ENCODE peak calls at places on chromosomes 6 and 20, in ten cellular contexts. T is transverse colon, D is HepG2, J is H1, R is tibial nerve, M is SK-N-SH, S is ovary, W is GM12878, C is suprapubic skin, I is upper lobe of left lung. G is an unnamed sample.

GRCh38 chr6:94213176-94213575 is 793.8 kb upstream of the EPHA7 start:
- DNase-seq in C (no peak), M (no peak), W (no peak), I (no peak), J (no peak), T (no peak), D (no peak), S (no peak), R (no peak), G (no peak)

GRCh38 chr20:32470025-32470861 is 112.1 kb downstream of the ASXL1 start:
- DNase-seq in I (peak; percentile 72), W (no peak), S (peak; percentile 52), R (no peak), M (peak; percentile 75), C (no peak), J (no peak), T (peak; percentile 53), D (peak; percentile 71), G (no peak)

GRCh38 chr6:150204705-150205472 is 62.0 kb downstream of the PPP1R14C start:
- DNase-seq in R (no peak), T (no peak), M (no peak), S (no peak), D (no peak), C (no peak), J (no peak), W (no peak), I (peak; percentile 45), G (no peak)

GRCh38 chr20:43666376-43667328 is at the start of gene MYBL2:
- DNase-seq in W (no peak), I (peak; percentile 48), M (peak; percentile 94), D (peak; percentile 70), J (peak; percentile 29), R (no peak), S (peak; percentile 53), T (peak; percentile 67), C (no peak), G (peak; percentile 66)

GRCh38 chr20:63958964-63959698 is 2.9 kb upstream of the UCKL1 start:
- DNase-seq in C (no peak), I (no peak), R (no peak), T (no peak), D (no peak), M (no peak), J (no peak), W (no peak), S (no peak), G (no peak)

GRCh38 chr6:27237089-27237723 is 10.3 kb upstream of the PRSS16 start:
- DNase-seq in D (peak; percentile 27), W (no peak), M (no peak), S (peak; percentile 44), J (no peak), I (no peak), T (no peak), R (no peak), C (no peak), G (no peak)

GRCh38 chr6:158939255-158940170 is 60.5 kb downstream of the RSPH3 start:
- DNase-seq in M (no peak), W (peak; percentile 1), J (no peak), S (no peak), D (no peak), I (no peak), R (no peak), C (no peak), T (peak; percentile 47), G (no peak)

GRCh38 chr6:157229219-157229607 is 94.1 kb downstream of the TMEM242 start:
- DNase-seq in T (no peak), M (peak; percentile 60), I (no peak), W (no peak), D (no peak), S (no peak), R (no peak), J (no peak), C (peak; percentile 41), G (no peak)

GRCh38 chr6:106609699-106610098 is 19.6 kb downstream of the RTN4IP1 start:
- DNase-seq in M (peak; percentile 39), I (no peak), S (no peak), W (no peak), R (no peak), T (peak; percentile 40), D (peak; percentile 52), J (no peak), C (no peak), G (no peak)

GRCh38 chr6:130625825-130626500 is 201.2 kb upstream of the SMLR1 start:
- DNase-seq in S (no peak), W (peak; percentile 53), I (no peak), D (no peak), R (no peak), C (no peak), J (no peak), T (no peak), M (no peak), G (no peak)

GRCh38 chr20:57996465-57996864 is 232.0 kb downstream of the ANKRD60 start:
- DNase-seq in T (no peak), R (no peak), C (no peak), M (no peak), S (no peak), D (no peak), I (no peak), J (no peak), W (no peak), G (no peak)

GRCh38 chr6:149044394-149044965 is 273.0 kb upstream of the TAB2 start:
- DNase-seq in R (no peak), D (no peak), I (no peak), S (no peak), T (no peak), C (no peak), M (no peak), W (no peak), J (no peak), G (no peak)

GRCh38 chr6:18126116-18126515 is 3.6 kb upstream of the NHLRC1 start:
- DNase-seq in I (no peak), S (no peak), T (no peak), J (no peak), R (no peak), W (no peak), M (no peak), C (no peak), D (no peak), G (no peak)
- TF ChIP-seq EP300 in I (no peak), S (no peak), T (no peak), J (no peak), R (no peak), W (no peak), M (no peak), C (no peak), D (no peak), G (no peak)

GRCh38 chr20:35171753-35172433 is at the start of gene PROCR:
- DNase-seq in M (peak; percentile 51), T (peak; percentile 87), R (peak; percentile 89), C (peak; percentile 92), S (peak; percentile 86), J (no peak), W (no peak), D (no peak), I (peak; percentile 83), G (peak; percentile 72)
- H3K4me3 ChIP-seq in M (peak within 1 kb of the TSS; percentile 32), T (no peak within 1 kb of the TSS), R (peak within 1 kb of the TSS; percentile 34), C (peak within 1 kb of the TSS; percentile 44), S (peak within 1 kb of the TSS; percentile 33), J (peak within 1 kb of the TSS; percentile 54), W (peak within 1 kb of the TSS; percentile 47), D (peak within 1 kb of the TSS; percentile 60), I (peak within 1 kb of the TSS; percentile 47), G (peak within 1 kb of the TSS; percentile 39)

DNA sequence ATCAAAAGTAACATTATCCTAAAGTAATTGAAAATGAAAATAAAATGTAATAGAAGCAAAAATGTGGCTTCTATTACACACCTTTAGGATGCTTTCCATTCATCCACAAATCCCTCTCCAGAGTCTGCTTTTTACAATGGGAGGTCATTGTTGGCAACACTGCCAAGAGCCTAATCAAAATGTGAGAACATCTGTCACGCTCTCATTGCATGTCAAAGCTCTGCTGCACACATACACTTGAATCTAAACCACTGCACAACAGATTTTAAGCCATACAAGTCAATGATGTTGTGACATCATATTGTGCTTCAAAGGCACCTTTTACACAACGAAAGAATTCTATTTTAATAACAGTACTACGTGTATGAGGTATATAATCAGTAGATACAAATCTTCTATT is 82.1 kb downstream of the PREP start:
- DNase-seq in C (no peak), J (no peak), R (no peak), D (no peak), M (no peak), I (no peak), S (no peak), T (no peak), W (no peak), G (no peak)
- H3K36me3 ChIP-seq in C (peaks cover 35% of the 10 kb centered on the region), J (peaks cover 14% of the 10 kb centered on the region), R (no peaks in the 10 kb centered on the region), D (peaks cover 5% of the 10 kb centered on the region), M (peaks cover 51% of the 10 kb centered on the region), I (peaks cover 26% of the 10 kb centered on the region), S (no peaks in the 10 kb centered on the region), T (no peaks in the 10 kb centered on the region), W (peaks cover 21% of the 10 kb centered on the region), G (peaks cover 57% of the 10 kb centered on the region)

GRCh38 chr6:20632696-20633095 is 98.4 kb downstream of the CDKAL1 start:
- DNase-seq in M (no peak), S (no peak), R (no peak), T (no peak), W (no peak), D (no peak), I (no peak), C (no peak), J (no peak), G (no peak)

GRCh38 chr6:20631525-20631924 is 97.3 kb downstream of the CDKAL1 start:
- DNase-seq in I (no peak), D (no peak), C (no peak), M (no peak), S (no peak), W (no peak), R (no peak), J (no peak), T (no peak), G (no peak)

GRCh38 chr6:20630136-20630535 is 95.9 kb downstream of the CDKAL1 start:
- DNase-seq in R (no peak), M (no peak), W (no peak), J (peak; percentile 43), C (no peak), S (no peak), T (no peak), I (no peak), D (no peak), G (no peak)

GRCh38 chr6:20629509-20629908 is 95.3 kb downstream of the CDKAL1 start:
- DNase-seq in M (no peak), S (no peak), T (no peak), I (no peak), C (no peak), J (no peak), D (no peak), R (no peak), W (no peak), G (no peak)

DNA sequence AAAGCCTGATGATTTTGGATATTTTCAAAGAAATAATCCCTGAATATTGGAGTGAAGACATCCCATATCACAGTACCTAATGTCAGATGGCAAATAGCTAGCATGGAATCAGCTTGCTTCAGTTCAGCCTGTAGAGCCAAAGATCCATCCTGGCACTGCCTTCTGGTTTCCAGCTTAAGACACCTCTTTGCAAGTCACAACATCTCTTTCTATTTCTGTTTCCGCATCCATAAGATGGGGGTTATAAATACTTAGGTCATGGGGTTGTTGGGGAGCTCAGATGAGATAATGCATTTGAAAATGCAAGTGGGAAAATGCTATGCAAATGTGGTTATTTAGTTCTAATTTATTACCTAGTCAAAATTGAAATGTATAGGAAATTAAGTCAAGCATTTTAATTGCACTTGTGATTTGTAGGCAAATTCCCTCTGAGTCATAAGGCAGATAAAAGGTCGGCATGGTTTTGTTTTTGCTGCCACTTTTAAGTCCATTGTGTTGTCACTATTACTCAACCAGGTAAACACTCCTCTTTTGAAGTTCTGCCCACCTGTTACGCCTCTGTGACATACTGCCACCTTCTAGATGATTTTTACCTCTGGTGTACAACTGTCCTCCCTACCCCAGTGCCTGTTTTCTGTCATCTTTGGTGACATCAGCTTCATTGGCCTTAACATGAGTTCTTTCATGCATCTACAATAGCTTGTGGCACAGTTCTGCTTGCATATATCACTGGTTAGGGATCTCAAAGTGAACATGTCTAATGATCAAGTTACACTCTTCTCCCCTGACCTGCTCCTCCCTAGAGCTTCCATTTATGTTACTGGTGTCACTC is 96.6 kb downstream of the CDKAL1 start:
- DNase-seq in I (no peak), D (peak; percentile 88), S (no peak), M (no peak), W (peak; percentile 9), R (no peak), C (no peak), J (no peak), T (no peak), G (no peak)
- TF ChIP-seq EP300 in I (no peak), D (no peak), S (no peak), M (no peak), W (no peak), R (no peak), C (no peak), J (no peak), T (no peak), G (no peak)